ENCODE peak calls at places on chromosome 22, in ten cellular contexts. T, Y, P, Q, S, K, R, Z, B and H are unnamed samples. For H3K9me3, the result is how much of the 10 kb centered on the place peaks cover.

GRCh38 chr22:40526960-40527359 is 109.6 kb downstream of the MRTFA start:
- DNase-seq in B (no peak), K (no peak), Y (no peak), T (no peak), P (no peak), Z (no peak), R (no peak), S (no peak), Q (peak), H (no peak)

GRCh38 chr22:27252282-27253049 is 549.1 kb downstream of the MN1 start:
- DNase-seq in B (peak), S (peak), T (peak), Y (no peak), Q (peak), K (no peak), Z (peak), P (no peak), R (no peak), H (no peak)

GRCh38 chr22:17095538-17095937 is 10.7 kb downstream of the IL17RA start:
- DNase-seq in Q (no peak), T (no peak), B (no peak), S (no peak), K (no peak), R (no peak), P (no peak), Y (no peak), Z (no peak), H (no peak)

GRCh38 chr22:27218012-27218483 is 560.7 kb downstream of the MIAT start:
- DNase-seq in P (no peak), T (no peak), Y (no peak), B (no peak), S (no peak), Q (no peak), K (no peak), Z (peak), R (no peak), H (no peak)

GRCh38 chr22:17159504-17159951 is 451 bp upstream of the HDHD5 start:
- DNase-seq in P (no peak), S (peak), Y (peak), B (peak), R (no peak), K (no peak), Z (peak), Q (peak), T (no peak), H (no peak)

GRCh38 chr22:44850946-44851345 is 98.6 kb downstream of the ARHGAP8 start:
- DNase-seq in P (no peak), B (no peak), Y (no peak), Z (no peak), Q (no peak), K (no peak), R (no peak), S (no peak), T (no peak), H (no peak)

GRCh38 chr22:43956383-43956782 is 1.1 kb downstream of the SAMM50 start:
- DNase-seq in T (no peak), Q (no peak), Y (no peak), B (no peak), Z (peak), R (no peak), P (no peak), S (no peak), K (no peak), H (no peak)

GRCh38 chr22:22037740-22038139 is 55.2 kb upstream of the TOP3B start:
- DNase-seq in Y (no peak), K (peak), R (no peak), T (peak), Z (peak), S (peak), Q (peak), P (peak), B (no peak), H (peak)

GRCh38 chr22:36404436-36404835 is 16.7 kb upstream of the MYH9 start:
- DNase-seq in Q (no peak), Z (no peak), P (no peak), K (no peak), R (no peak), T (no peak), B (no peak), Y (no peak), S (no peak), H (no peak)

GRCh38 chr22:26542831-26543230 is 30.6 kb upstream of the TFIP11 start:
- DNase-seq in K (no peak), B (peak), Q (no peak), P (no peak), S (no peak), T (no peak), Y (no peak), R (no peak), Z (no peak), H (no peak)

GRCh38 chr22:28969401-28970168 is 86.2 kb downstream of the ZNRF3 start:
- DNase-seq in P (no peak), R (no peak), B (no peak), S (peak), T (no peak), Y (no peak), Z (no peak), Q (no peak), K (peak), H (no peak)

GRCh38 chr22:22619765-22620414 is 24.5 kb upstream of the GGTLC2 start:
- DNase-seq in Y (no peak), Q (no peak), P (no peak), S (no peak), K (no peak), B (no peak), T (no peak), Z (no peak), R (no peak), H (no peak)

GRCh38 chr22:36762687-36763260 is 13.1 kb downstream of the IFT27 start:
- DNase-seq in B (no peak), R (no peak), Y (no peak), T (no peak), Z (peak), S (no peak), K (no peak), P (no peak), Q (no peak), H (peak)

GRCh38 chr22:19579880-19580279 is 55.7 kb upstream of the CLDN5 start:
- DNase-seq in Q (peak), P (no peak), Z (no peak), T (peak), R (no peak), B (no peak), S (no peak), Y (no peak), K (no peak), H (no peak)

GRCh38 chr22:23816552-23816976 is 22.2 kb downstream of the DERL3 start:
- DNase-seq in Y (no peak), Z (no peak), B (no peak), R (no peak), S (no peak), Q (no peak), P (no peak), T (no peak), K (no peak), H (no peak)

GRCh38 chr22:29625090-29625825 is 21.8 kb downstream of the NF2 start:
- DNase-seq in B (peak), S (peak), Z (peak), R (no peak), K (peak), Y (peak), P (peak), Q (peak), T (peak), H (peak)

DNA sequence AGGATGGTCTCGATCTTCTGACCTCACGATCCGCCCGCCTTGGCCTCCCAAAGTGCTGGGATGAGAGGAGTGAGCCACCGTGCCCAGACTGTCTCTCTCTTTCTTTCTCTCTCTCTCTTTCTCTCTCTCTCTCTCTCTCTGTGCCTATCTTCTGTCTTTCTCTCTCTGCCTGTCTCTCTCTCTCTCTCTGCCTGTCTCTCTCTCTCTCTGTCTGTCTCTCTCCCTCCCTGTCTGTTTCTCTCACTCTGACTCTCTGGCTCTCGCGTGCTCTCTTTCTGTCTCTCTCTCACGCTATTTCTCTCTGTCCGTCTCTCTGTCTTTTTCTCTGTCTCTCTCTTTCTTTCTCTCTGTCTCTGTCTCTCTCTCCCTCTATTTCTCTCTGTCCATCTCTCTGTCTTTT is 3911.2 kb upstream of the OR11H1 start:
- DNase-seq in Q (no peak), Y (no peak), B (no peak), Z (no peak), T (no peak), R (no peak), S (no peak), P (peak), K (no peak), H (no peak)
- H3K9me3 ChIP-seq in Q (under half), Y (under half), B (under half), Z (under half), T (under half), R (under half), S (under half), P (under half), K (under half), H (half or more)

GRCh38 chr22:47517062-47517461 is 754.6 kb downstream of the TBC1D22A start:
- DNase-seq in K (no peak), Q (no peak), Y (no peak), R (no peak), S (no peak), T (no peak), Z (no peak), B (no peak), P (no peak), H (no peak)
- H3K9me3 ChIP-seq in K (under half), Q (under half), Y (under half), R (under half), S (under half), T (under half), Z (under half), B (under half), P (under half), H (under half)

GRCh38 chr22:48223488-48224190 is 1461.2 kb downstream of the TBC1D22A start:
- DNase-seq in B (no peak), T (no peak), R (no peak), Y (no peak), P (no peak), K (no peak), Q (no peak), Z (no peak), S (no peak), H (no peak)

GRCh38 chr22:48227341-48228018 is 1465.0 kb downstream of the TBC1D22A start:
- DNase-seq in S (no peak), Y (no peak), Z (no peak), B (no peak), Q (no peak), P (no peak), R (no peak), T (no peak), K (no peak), H (no peak)

GRCh38 chr22:48224332-48224731 is 1461.9 kb downstream of the TBC1D22A start:
- DNase-seq in Y (no peak), Q (no peak), Z (no peak), K (no peak), P (no peak), T (no peak), B (no peak), R (no peak), S (no peak), H (no peak)

GRCh38 chr22:48228468-48228867 is 1466.0 kb downstream of the TBC1D22A start:
- DNase-seq in B (no peak), Q (no peak), R (no peak), S (no peak), T (no peak), K (no peak), Y (no peak), Z (no peak), P (no peak), H (no peak)

DNA sequence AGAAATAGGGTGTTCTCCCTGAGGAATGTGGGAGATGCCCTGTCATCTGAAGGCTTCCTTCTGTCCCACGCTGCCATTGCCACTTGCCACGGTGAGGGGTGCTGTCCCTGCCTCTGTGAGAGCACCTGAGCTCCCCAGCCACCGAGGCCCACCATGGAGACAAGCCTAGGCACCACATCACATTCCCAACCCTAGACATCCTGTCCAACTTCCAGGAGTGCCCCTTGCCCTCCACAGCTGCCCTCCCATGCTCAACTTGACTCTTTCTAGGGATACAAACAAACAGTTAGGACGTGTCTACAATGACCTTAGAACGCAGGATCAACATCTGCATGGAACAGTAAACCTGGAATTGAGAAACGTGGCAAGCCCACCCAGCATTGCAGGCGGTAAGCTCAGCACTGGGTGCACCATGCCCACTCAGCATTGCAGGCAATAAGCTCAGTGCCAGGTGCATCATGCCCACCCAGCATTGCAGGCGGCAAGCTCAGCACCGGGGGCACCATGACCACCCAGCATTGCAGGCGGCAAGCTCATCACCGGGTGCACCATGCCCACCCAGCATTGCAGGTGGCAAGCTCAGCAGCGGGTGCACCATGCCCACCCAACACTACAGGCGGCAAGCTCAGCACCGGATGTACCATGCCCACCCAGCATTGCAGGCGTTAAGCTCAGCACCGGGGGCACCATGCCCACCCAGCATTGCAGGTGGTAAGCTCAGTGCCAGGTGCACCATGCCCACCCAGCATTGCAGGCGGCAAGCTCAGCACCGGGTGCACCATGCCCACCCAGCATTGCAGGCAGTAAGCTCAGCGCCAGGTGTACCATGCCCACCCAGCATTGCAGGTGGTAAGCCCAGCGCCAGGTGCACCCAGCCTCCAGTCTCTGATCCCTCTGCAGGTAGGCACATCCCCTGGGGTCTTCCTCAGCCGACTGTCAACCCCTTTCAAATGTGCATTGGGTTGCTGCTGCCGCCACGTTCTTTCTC is 1463.9 kb downstream of the TBC1D22A start:
- DNase-seq in B (no peak), P (no peak), Z (no peak), Y (no peak), S (no peak), R (no peak), T (no peak), K (no peak), Q (no peak), H (no peak)
- H3K9me3 ChIP-seq in B (under half), P (under half), Z (under half), Y (under half), S (under half), R (under half), T (under half), K (under half), Q (under half), H (under half)

GRCh38 chr22:48564995-48565394 is 1262.7 kb downstream of the BRD1 start:
- DNase-seq in K (no peak), P (no peak), B (no peak), Z (no peak), Q (no peak), S (no peak), Y (no peak), T (no peak), R (no peak), H (no peak)

GRCh38 chr22:48565901-48566501 is 1261.7 kb downstream of the BRD1 start:
- DNase-seq in Y (no peak), Z (no peak), T (no peak), B (no peak), P (no peak), Q (no peak), K (no peak), R (no peak), S (no peak), H (no peak)

GRCh38 chr22:48561676-48562075 is 1266.0 kb downstream of the BRD1 start:
- DNase-seq in K (no peak), Q (no peak), B (no peak), P (no peak), S (no peak), Y (no peak), T (no peak), Z (no peak), R (no peak), H (no peak)

GRCh38 chr22:48563118-48563965 is 1264.3 kb downstream of the BRD1 start:
- DNase-seq in Y (no peak), Z (no peak), R (no peak), T (no peak), P (no peak), S (no peak), K (no peak), B (no peak), Q (no peak), H (no peak)

GRCh38 chr22:48563966-48564330 is 1263.7 kb downstream of the BRD1 start:
- DNase-seq in Y (no peak), S (no peak), Q (no peak), P (no peak), R (no peak), K (no peak), T (no peak), B (no peak), Z (no peak), H (no peak)
- H3K9me3 ChIP-seq in Y (under half), S (under half), Q (under half), P (under half), R (under half), K (under half), T (under half), B (under half), Z (under half), H (under half)

GRCh38 chr22:49206281-49206680 is 621.4 kb downstream of the BRD1 start:
- DNase-seq in S (no peak), Y (peak), K (no peak), P (no peak), B (no peak), R (no peak), Z (no peak), T (no peak), Q (no peak), H (no peak)
- H3K9me3 ChIP-seq in S (under half), Y (under half), K (under half), P (under half), B (under half), R (under half), Z (under half), T (under half), Q (under half), H (under half)

DNA sequence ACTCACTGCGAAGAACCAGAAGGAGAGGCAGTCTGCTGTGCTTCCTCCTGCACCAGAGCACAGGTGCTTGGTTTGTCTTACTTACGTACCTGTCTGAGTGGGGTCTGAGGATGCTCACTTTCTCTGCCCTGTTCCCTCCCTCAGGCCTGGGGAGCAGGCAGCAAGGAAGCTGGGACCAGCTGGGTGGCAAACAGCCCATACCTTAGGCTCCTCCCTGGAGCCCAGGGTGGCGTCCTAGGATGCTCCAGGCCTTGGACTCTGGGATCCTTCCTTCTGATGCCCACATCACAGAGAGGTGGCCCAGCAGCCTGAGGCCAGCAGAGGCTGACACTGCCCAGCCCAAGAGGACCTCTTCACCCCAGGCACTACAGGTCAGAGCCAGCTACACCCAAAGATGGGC is 593.2 kb downstream of the BRD1 start:
- DNase-seq in K (no peak), P (no peak), R (no peak), Q (no peak), Z (no peak), B (no peak), T (no peak), Y (no peak), S (no peak), H (no peak)
- H3K9me3 ChIP-seq in K (under half), P (under half), R (under half), Q (under half), Z (under half), B (under half), T (under half), Y (under half), S (under half), H (under half)

DNA sequence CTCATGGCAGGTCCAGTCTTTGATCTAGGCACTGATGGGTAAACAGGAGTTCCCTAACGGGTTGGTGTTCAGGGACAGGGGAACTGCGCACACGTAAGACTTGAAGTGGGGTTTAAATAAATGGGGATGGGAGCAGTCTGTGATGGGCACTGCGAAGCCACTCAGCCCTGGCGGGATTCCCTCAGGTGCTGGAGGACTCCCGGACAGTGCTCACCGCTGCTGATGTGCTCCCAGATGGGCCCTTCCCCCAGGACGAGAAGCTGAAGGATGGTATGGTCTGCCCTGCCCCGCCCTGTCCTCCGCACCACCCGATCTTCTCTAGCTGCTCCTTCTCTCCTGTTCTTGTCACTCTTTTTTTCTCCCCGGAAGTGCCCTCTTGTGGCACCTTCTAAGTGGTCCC is 9.5 kb downstream of the CCDC134 start:
- DNase-seq in S (no peak), Q (no peak), T (no peak), R (no peak), P (no peak), K (no peak), Z (no peak), B (no peak), Y (no peak), H (no peak)
- H3K9me3 ChIP-seq in S (under half), Q (under half), T (under half), R (under half), P (under half), K (under half), Z (under half), B (under half), Y (under half), H (under half)

GRCh38 chr22:49183826-49184216 is 643.9 kb downstream of the BRD1 start:
- DNase-seq in K (no peak), R (no peak), Z (no peak), P (no peak), T (no peak), Q (no peak), S (no peak), B (no peak), Y (no peak), H (no peak)

GRCh38 chr22:49185312-49185969 is 642.2 kb downstream of the BRD1 start:
- DNase-seq in Z (no peak), Y (no peak), B (no peak), P (no peak), R (no peak), T (no peak), S (no peak), K (no peak), Q (no peak), H (no peak)

GRCh38 chr22:49183208-49183825 is 644.4 kb downstream of the BRD1 start:
- DNase-seq in Z (no peak), Q (no peak), T (no peak), B (no peak), S (no peak), P (no peak), Y (no peak), K (no peak), R (no peak), H (no peak)

GRCh38 chr22:49186293-49186692 is 641.4 kb downstream of the BRD1 start:
- DNase-seq in P (no peak), Q (no peak), T (no peak), R (no peak), K (no peak), S (no peak), Z (no peak), Y (no peak), B (no peak), H (no peak)

GRCh38 chr22:49184736-49185135 is 642.9 kb downstream of the BRD1 start:
- DNase-seq in B (no peak), K (no peak), Z (no peak), P (no peak), Q (no peak), R (no peak), S (no peak), T (no peak), Y (no peak), H (no peak)
- H3K9me3 ChIP-seq in B (under half), K (under half), Z (under half), P (under half), Q (under half), R (under half), S (under half), T (under half), Y (under half), H (under half)